ENCODE peak calls at places on chromosomes 6 and 20, in nine cellular contexts. S, C, D, N, W, B, P, G and O are unnamed samples.
A peak's percentile ranks its signal among the peaks of the same experiment; 100 is the strongest.

GRCh38 chr20:50041238-50041915 is 58.6 kb downstream of the SNAI1 start:
- DNase-seq in S (no peak), C (no peak), D (no peak), N (no peak), W (no peak), B (no peak), P (no peak), G (no peak), O (no peak)

GRCh38 chr20:36320898-36321695 is 15.0 kb downstream of the DLGAP4 start:
- DNase-seq in S (no peak), C (no peak), D (no peak), N (peak; percentile 36), W (no peak), B (no peak), P (no peak), G (no peak), O (no peak)

GRCh38 chr6:145688493-145688905 is 46.8 kb downstream of the EPM2A start:
- DNase-seq in S (no peak), C (peak; percentile 88), D (no peak), N (no peak), W (no peak), B (peak; percentile 71), P (no peak), G (no peak), O (no peak)

GRCh38 chr20:62887147-62887859 is 25.7 kb upstream of the TCFL5 start:
- DNase-seq in S (peak; percentile 82), C (peak; percentile 94), D (peak; percentile 67), N (no peak), W (peak; percentile 66), B (peak; percentile 92), P (peak; percentile 83), G (no peak), O (no peak)

GRCh38 chr6:7016238-7016637 is 91.5 kb upstream of the RREB1 start:
- DNase-seq in S (no peak), C (no peak), D (no peak), N (peak; percentile 43), W (no peak), B (no peak), P (no peak), G (no peak), O (no peak)

GRCh38 chr6:903746-904145 is 210.8 kb upstream of the EXOC2 start:
- DNase-seq in S (no peak), C (peak; percentile 72), D (no peak), N (no peak), W (no peak), B (peak; percentile 62), P (peak; percentile 57), G (no peak), O (peak; percentile 13)

GRCh38 chr6:77535172-77535571 is 71.9 kb upstream of the HTR1B start:
- DNase-seq in S (no peak), C (no peak), D (no peak), N (no peak), W (no peak), B (no peak), P (no peak), G (no peak), O (no peak)

GRCh38 chr20:50292324-50293243 is 102.0 kb downstream of the CEBPB start:
- DNase-seq in S (peak; percentile 85), C (peak; percentile 99), D (peak; percentile 97), N (peak; percentile 86), W (peak; percentile 91), B (peak; percentile 95), P (peak; percentile 97), G (peak; percentile 58), O (peak; percentile 85)

GRCh38 chr20:1734269-1734858 is 76.8 kb upstream of the SIRPG start:
- DNase-seq in S (no peak), C (no peak), D (no peak), N (no peak), W (no peak), B (no peak), P (peak; percentile 20), G (no peak), O (no peak)

GRCh38 chr6:305371-306206 is 13.3 kb downstream of the DUSP22 start:
- DNase-seq in S (no peak), C (no peak), D (no peak), N (no peak), W (no peak), B (no peak), P (no peak), G (no peak), O (no peak)

DNA sequence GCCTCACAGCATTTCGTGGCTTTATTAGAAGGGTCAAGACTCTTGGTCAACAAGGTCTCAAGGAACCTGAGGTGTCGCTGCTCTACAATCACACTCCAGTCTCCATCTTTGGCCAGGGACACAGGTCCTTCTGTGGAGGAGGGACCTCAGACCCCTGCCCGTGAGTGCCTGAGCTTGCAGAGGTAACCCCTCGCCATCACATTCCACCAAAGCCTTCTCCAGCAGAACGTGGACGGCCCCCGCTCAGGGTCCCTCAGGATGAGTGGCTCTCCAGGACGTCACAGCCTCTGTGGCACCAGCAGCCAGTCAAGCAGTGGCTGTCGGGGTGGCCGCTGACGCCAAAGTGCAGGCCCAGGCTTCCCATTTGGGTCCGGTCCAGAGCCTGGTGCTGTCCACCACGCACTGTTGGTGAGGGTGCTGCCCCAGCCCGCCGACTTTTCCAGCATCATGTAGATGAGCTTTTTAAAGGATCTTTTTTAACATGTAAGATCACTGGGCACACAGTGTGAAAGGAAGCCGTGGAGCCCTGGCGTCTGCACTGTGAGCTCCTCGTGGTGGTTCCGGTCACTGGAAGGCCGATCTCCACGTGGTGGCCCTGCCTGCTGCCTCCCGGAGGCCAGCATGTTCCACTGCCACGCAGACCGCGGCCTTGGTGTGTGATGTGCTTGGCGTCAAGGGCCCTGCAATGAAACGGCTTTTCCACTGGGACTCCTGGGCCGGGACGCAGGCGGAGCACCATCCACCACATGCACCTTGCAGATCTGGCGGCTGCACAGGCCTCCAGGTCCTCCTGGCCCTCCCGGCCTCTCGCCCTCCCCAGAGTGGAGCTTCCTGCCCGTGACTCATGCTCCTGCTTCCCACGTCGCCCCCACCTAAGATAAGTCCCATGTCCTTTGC is 8.3 kb upstream of the KIF25 start:
- DNase-seq in S (no peak), C (no peak), D (no peak), N (no peak), W (no peak), B (no peak), P (no peak), G (no peak), O (no peak)
- TF ChIP-seq CTCF in S (no peak), C (no peak), D (no peak), N (no peak), W (no peak), B (no peak), P (no peak), G (no peak), O (no peak)

GRCh38 chr20:17215167-17215566 is 11.7 kb upstream of the PCSK2 start:
- DNase-seq in S (no peak), C (no peak), D (no peak), N (no peak), W (no peak), B (no peak), P (no peak), G (no peak), O (no peak)

GRCh38 chr20:17210983-17211382 is 15.9 kb upstream of the PCSK2 start:
- DNase-seq in S (peak; percentile 10), C (no peak), D (no peak), N (no peak), W (no peak), B (no peak), P (no peak), G (no peak), O (no peak)

GRCh38 chr20:17205261-17205660 is 21.6 kb upstream of the PCSK2 start:
- DNase-seq in S (no peak), C (no peak), D (no peak), N (no peak), W (no peak), B (no peak), P (no peak), G (no peak), O (no peak)

DNA sequence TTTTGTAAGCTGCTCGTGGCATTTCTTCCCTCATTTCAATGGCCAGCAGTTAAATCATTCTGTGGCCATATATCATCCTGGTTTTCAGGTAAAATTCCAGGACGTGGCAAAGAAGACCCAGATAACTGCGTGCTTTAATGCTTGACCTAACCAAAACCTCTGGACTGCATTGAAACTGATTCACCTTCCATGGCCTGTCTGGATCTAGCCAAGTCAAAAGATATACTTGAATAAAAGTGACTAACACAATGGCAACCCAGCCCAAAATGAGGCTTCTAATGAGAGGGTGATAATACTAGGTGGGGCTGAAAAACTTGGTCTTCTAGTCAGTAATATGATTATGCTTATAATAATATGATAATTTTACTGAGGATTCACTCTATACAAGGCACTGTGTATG is 16.5 kb upstream of the PCSK2 start:
- DNase-seq in S (no peak), C (no peak), D (no peak), N (no peak), W (no peak), B (no peak), P (no peak), G (no peak), O (no peak)
- TF ChIP-seq CTCF in S (no peak), C (no peak), D (no peak), N (no peak), W (no peak), B (no peak), P (no peak), G (no peak), O (no peak)

GRCh38 chr6:105137388-105137787 is 42.4 kb downstream of the POPDC3 start:
- DNase-seq in S (peak; percentile 7), C (peak; percentile 12), D (peak; percentile 6), N (peak; percentile 48), W (peak; percentile 20), B (no peak), P (no peak), G (no peak), O (no peak)

GRCh38 chr6:105136433-105137350 is 43.1 kb downstream of the POPDC3 start:
- DNase-seq in S (peak; percentile 57), C (peak; percentile 60), D (peak; percentile 40), N (peak; percentile 86), W (peak; percentile 73), B (peak; percentile 42), P (peak; percentile 59), G (peak; percentile 68), O (peak; percentile 49)

GRCh38 chr6:105138141-105138540 is 41.7 kb downstream of the POPDC3 start:
- DNase-seq in S (no peak), C (no peak), D (no peak), N (no peak), W (no peak), B (no peak), P (no peak), G (no peak), O (no peak)

GRCh38 chr6:105135907-105136432 is 43.8 kb downstream of the POPDC3 start:
- DNase-seq in S (no peak), C (peak; percentile 24), D (no peak), N (no peak), W (no peak), B (peak; percentile 27), P (peak; percentile 50), G (no peak), O (no peak)

GRCh38 chr6:105135056-105135455 is 44.8 kb downstream of the POPDC3 start:
- DNase-seq in S (no peak), C (peak; percentile 20), D (no peak), N (peak; percentile 50), W (no peak), B (peak; percentile 25), P (peak; percentile 50), G (no peak), O (peak; percentile 6)
- TF ChIP-seq CTCF in S (peak; percentile 19), C (peak; percentile 28), D (no peak), N (peak; percentile 62), W (peak; percentile 42), B (peak; percentile 23), P (peak; percentile 47), G (peak; percentile 38), O (no peak)

GRCh38 chr6:117776441-117776840 is 101.2 kb downstream of the NUS1 start:
- DNase-seq in S (no peak), C (no peak), D (no peak), N (no peak), W (no peak), B (peak; percentile 10), P (peak; percentile 18), G (no peak), O (no peak)
- TF ChIP-seq CTCF in S (peak; percentile 27), C (peak; percentile 17), D (no peak), N (peak; percentile 73), W (peak; percentile 25), B (no peak), P (no peak), G (peak; percentile 63), O (no peak)